ENCODE peak calls at places on chromosome 6, in five cellular contexts. One of them, this sample, is unnamed.

GRCh38 chr6:109527989-109528388 is 45.0 kb upstream of the ZBTB24 start:
- DNase-seq in psoas muscle: no peak
- DNase-seq in astrocyte of the spinal cord: no peak
- DNase-seq in IMR-90: peak; percentile 16
- DNase-seq in GM23338: peak; percentile 66
- DNase-seq in this sample: peak; percentile 39

GRCh38 chr6:164005312-164005711 is 590.8 kb downstream of the QKI start:
- DNase-seq in psoas muscle: no peak
- DNase-seq in astrocyte of the spinal cord: no peak
- DNase-seq in IMR-90: no peak
- DNase-seq in GM23338: no peak
- DNase-seq in this sample: no peak

GRCh38 chr6:166105341-166106075 is 62.1 kb downstream of the TBXT start:
- DNase-seq in psoas muscle: no peak
- DNase-seq in astrocyte of the spinal cord: no peak
- DNase-seq in IMR-90: no peak
- DNase-seq in GM23338: no peak
- DNase-seq in this sample: no peak

GRCh38 chr6:90256698-90257485 is 39.8 kb downstream of the BACH2 start:
- DNase-seq in psoas muscle: no peak
- DNase-seq in astrocyte of the spinal cord: peak; percentile 87
- DNase-seq in IMR-90: peak; percentile 90
- DNase-seq in GM23338: no peak
- DNase-seq in this sample: peak; percentile 48

GRCh38 chr6:115545410-115545986 is 515.2 kb downstream of the FRK start:
- DNase-seq in psoas muscle: no peak
- DNase-seq in astrocyte of the spinal cord: no peak
- DNase-seq in IMR-90: no peak
- DNase-seq in GM23338: peak; percentile 89
- DNase-seq in this sample: no peak

GRCh38 chr6:105207524-105208269 is 27.9 kb upstream of the POPDC3 start:
- DNase-seq in psoas muscle: no peak
- DNase-seq in astrocyte of the spinal cord: peak; percentile 59
- DNase-seq in IMR-90: peak; percentile 73
- DNase-seq in GM23338: no peak
- DNase-seq in this sample: no peak

GRCh38 chr6:11828185-11828897 is 49.7 kb upstream of the ADTRP start:
- DNase-seq in psoas muscle: no peak
- DNase-seq in astrocyte of the spinal cord: no peak
- DNase-seq in IMR-90: peak; percentile 11
- DNase-seq in GM23338: no peak
- DNase-seq in this sample: no peak

GRCh38 chr6:56713285-56713684 is 70.6 kb upstream of the DST start:
- DNase-seq in psoas muscle: peak; percentile 41
- DNase-seq in astrocyte of the spinal cord: peak; percentile 88
- DNase-seq in IMR-90: peak; percentile 89
- DNase-seq in GM23338: no peak
- DNase-seq in this sample: peak; percentile 90

GRCh38 chr6:36386495-36387439 is 702 bp downstream of the ETV7 start:
- DNase-seq in psoas muscle: no peak
- DNase-seq in astrocyte of the spinal cord: peak; percentile 65
- DNase-seq in IMR-90: peak; percentile 67
- DNase-seq in GM23338: peak; percentile 65
- DNase-seq in this sample: peak; percentile 67

GRCh38 chr6:81003156-81003555 is 749.3 kb downstream of the TENT5A start:
- DNase-seq in psoas muscle: no peak
- DNase-seq in astrocyte of the spinal cord: no peak
- DNase-seq in IMR-90: no peak
- DNase-seq in GM23338: no peak
- DNase-seq in this sample: peak; percentile 50

GRCh38 chr6:147961473-147962141 is 381.0 kb upstream of the SASH1 start:
- DNase-seq in psoas muscle: no peak
- DNase-seq in astrocyte of the spinal cord: no peak
- DNase-seq in IMR-90: no peak
- DNase-seq in GM23338: no peak
- DNase-seq in this sample: no peak

GRCh38 chr6:168599769-168600330 is 158.9 kb downstream of the SMOC2 start:
- DNase-seq in psoas muscle: no peak
- DNase-seq in astrocyte of the spinal cord: no peak
- DNase-seq in IMR-90: no peak
- DNase-seq in GM23338: no peak
- DNase-seq in this sample: no peak

GRCh38 chr6:119720160-119720559 is 370.6 kb upstream of the MAN1A1 start:
- DNase-seq in psoas muscle: no peak
- DNase-seq in astrocyte of the spinal cord: no peak
- DNase-seq in IMR-90: peak; percentile 1
- DNase-seq in GM23338: peak; percentile 42
- DNase-seq in this sample: peak; percentile 10

GRCh38 chr6:107936162-107936909 is 21.7 kb downstream of the SEC63 start:
- DNase-seq in psoas muscle: no peak
- DNase-seq in astrocyte of the spinal cord: no peak
- DNase-seq in IMR-90: no peak
- DNase-seq in GM23338: no peak
- DNase-seq in this sample: no peak
- TF ChIP-seq CTCF in psoas muscle: no peak
- TF ChIP-seq CTCF in astrocyte of the spinal cord: no peak
- TF ChIP-seq CTCF in IMR-90: no peak
- TF ChIP-seq CTCF in GM23338: no peak
- TF ChIP-seq CTCF in this sample: no peak

DNA sequence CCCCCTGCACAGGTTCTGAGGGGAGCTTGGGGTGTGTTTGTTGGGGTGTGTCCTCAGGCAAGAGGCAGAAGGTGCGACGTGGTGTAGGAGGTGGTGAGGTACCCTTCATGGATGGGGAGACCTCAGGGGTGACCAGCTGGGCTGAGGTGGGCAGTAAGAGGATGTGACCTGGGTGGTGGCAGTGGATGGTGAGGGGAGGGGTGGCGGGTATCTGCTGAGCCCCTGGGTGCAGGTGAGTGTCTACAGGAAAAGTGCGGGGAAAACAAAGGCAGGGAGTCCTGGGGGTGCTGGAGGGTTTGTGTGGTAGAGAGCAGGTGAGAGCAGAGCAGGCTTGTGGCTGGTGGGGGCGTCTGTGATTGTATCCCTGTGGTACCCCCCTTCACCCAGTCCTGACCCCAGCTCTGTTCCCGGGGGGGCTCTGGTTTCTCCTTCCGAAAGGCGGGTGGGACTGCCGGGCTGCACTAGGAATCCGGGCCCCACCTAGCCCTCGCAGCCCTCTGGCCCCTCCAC is 631 bp downstream of the RAET1L start:
- DNase-seq in psoas muscle: no peak
- DNase-seq in astrocyte of the spinal cord: no peak
- DNase-seq in IMR-90: no peak
- DNase-seq in GM23338: no peak
- DNase-seq in this sample: no peak
- H3K4me3 ChIP-seq in psoas muscle: no peak overlapping the region
- H3K4me3 ChIP-seq in astrocyte of the spinal cord: no peak overlapping the region
- H3K4me3 ChIP-seq in IMR-90: no peak overlapping the region
- H3K4me3 ChIP-seq in GM23338: peak overlapping the region; percentile 62
- H3K4me3 ChIP-seq in this sample: no peak overlapping the region

GRCh38 chr6:125294925-125295324 is 6.8 kb downstream of the HDDC2 start:
- DNase-seq in psoas muscle: no peak
- DNase-seq in astrocyte of the spinal cord: no peak
- DNase-seq in IMR-90: no peak
- DNase-seq in GM23338: no peak
- DNase-seq in this sample: no peak
- TF ChIP-seq CTCF in psoas muscle: no peak
- TF ChIP-seq CTCF in astrocyte of the spinal cord: no peak
- TF ChIP-seq CTCF in IMR-90: no peak
- TF ChIP-seq CTCF in GM23338: no peak
- TF ChIP-seq CTCF in this sample: no peak

GRCh38 chr6:401239-401993 is 9.9 kb downstream of the IRF4 start:
- DNase-seq in psoas muscle: no peak
- DNase-seq in astrocyte of the spinal cord: no peak
- DNase-seq in IMR-90: no peak
- DNase-seq in GM23338: no peak
- DNase-seq in this sample: no peak

GRCh38 chr6:402901-403658 is 11.5 kb downstream of the IRF4 start:
- DNase-seq in psoas muscle: no peak
- DNase-seq in astrocyte of the spinal cord: no peak
- DNase-seq in IMR-90: no peak
- DNase-seq in GM23338: no peak
- DNase-seq in this sample: no peak

GRCh38 chr6:404685-405423 is 13.3 kb downstream of the IRF4 start:
- DNase-seq in psoas muscle: no peak
- DNase-seq in astrocyte of the spinal cord: no peak
- DNase-seq in IMR-90: no peak
- DNase-seq in GM23338: no peak
- DNase-seq in this sample: no peak

GRCh38 chr6:401994-402640 is 10.6 kb downstream of the IRF4 start:
- DNase-seq in psoas muscle: no peak
- DNase-seq in astrocyte of the spinal cord: no peak
- DNase-seq in IMR-90: no peak
- DNase-seq in GM23338: no peak
- DNase-seq in this sample: no peak

DNA sequence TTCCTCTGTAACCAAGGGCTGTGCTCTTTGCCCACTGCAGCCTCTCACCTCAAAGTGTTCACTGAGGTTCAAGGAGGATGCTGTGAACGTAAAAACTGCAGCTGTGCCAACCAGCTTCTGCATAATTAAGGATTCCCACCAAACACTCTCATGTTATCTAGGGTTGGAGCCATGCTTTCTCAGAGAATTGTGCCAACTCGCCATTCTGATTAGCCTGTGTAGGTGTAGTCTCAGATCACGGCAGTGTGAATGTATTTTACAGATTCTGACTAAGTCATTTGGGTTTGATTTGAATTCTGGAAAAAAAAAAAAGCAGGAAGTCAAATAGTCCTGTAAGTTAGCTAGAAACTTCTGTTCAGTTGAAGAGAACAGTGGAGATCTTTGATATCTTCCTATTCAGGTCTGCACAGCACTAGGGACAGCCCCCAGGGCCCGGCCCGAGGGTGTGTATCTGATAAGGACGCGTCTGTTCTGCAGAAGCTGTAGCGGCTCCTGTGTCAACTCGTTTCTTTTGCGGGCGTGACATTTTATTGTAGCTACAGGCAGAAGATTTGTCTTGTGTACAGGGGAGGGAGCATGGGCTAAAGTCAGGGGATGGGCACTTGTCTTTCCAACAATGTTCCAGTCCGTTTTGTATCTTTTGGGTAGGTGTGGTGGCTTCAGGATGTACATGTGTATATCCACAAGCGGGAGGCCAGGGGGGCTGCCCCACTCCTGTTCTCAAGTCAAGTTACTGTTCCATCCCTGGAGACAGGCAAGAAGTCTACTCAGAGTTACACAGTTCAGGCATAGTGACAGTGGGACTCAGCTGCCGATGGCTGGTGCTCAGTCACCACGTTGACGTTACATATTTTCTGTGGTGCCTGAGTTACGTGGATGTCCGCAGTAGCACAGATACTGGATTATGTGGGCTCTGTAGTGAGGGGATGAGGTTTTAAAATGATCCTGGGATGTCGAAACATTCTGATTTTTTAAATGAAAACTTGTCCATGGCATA is 12.4 kb downstream of the IRF4 start:
- DNase-seq in psoas muscle: no peak
- DNase-seq in astrocyte of the spinal cord: no peak
- DNase-seq in IMR-90: no peak
- DNase-seq in GM23338: no peak
- DNase-seq in this sample: no peak
- H3K4me3 ChIP-seq in psoas muscle: no peak overlapping the region
- H3K4me3 ChIP-seq in astrocyte of the spinal cord: no peak overlapping the region
- H3K4me3 ChIP-seq in IMR-90: no peak overlapping the region
- H3K4me3 ChIP-seq in GM23338: no peak overlapping the region
- H3K4me3 ChIP-seq in this sample: no peak overlapping the region

GRCh38 chr6:130047440-130047995 is 29.1 kb downstream of the L3MBTL3 start:
- DNase-seq in psoas muscle: no peak
- DNase-seq in astrocyte of the spinal cord: no peak
- DNase-seq in IMR-90: peak; percentile 7
- DNase-seq in GM23338: no peak
- DNase-seq in this sample: peak; percentile 33
- TF ChIP-seq CTCF in psoas muscle: no peak
- TF ChIP-seq CTCF in astrocyte of the spinal cord: peak; percentile 6
- TF ChIP-seq CTCF in IMR-90: peak; percentile 50
- TF ChIP-seq CTCF in GM23338: no peak
- TF ChIP-seq CTCF in this sample: peak; percentile 23

GRCh38 chr6:41530476-41530875 is 15.7 kb upstream of the FOXP4 start:
- DNase-seq in psoas muscle: no peak
- DNase-seq in astrocyte of the spinal cord: no peak
- DNase-seq in IMR-90: no peak
- DNase-seq in GM23338: no peak
- DNase-seq in this sample: no peak

GRCh38 chr6:41529970-41530369 is 16.2 kb upstream of the FOXP4 start:
- DNase-seq in psoas muscle: no peak
- DNase-seq in astrocyte of the spinal cord: no peak
- DNase-seq in IMR-90: no peak
- DNase-seq in GM23338: no peak
- DNase-seq in this sample: no peak

GRCh38 chr6:41529049-41529448 is 17.1 kb upstream of the FOXP4 start:
- DNase-seq in psoas muscle: no peak
- DNase-seq in astrocyte of the spinal cord: no peak
- DNase-seq in IMR-90: no peak
- DNase-seq in GM23338: no peak
- DNase-seq in this sample: no peak

GRCh38 chr6:41531016-41531415 is 15.2 kb upstream of the FOXP4 start:
- DNase-seq in psoas muscle: no peak
- DNase-seq in astrocyte of the spinal cord: no peak
- DNase-seq in IMR-90: no peak
- DNase-seq in GM23338: no peak
- DNase-seq in this sample: no peak

GRCh38 chr6:41531591-41532582 is 14.3 kb upstream of the FOXP4 start:
- DNase-seq in psoas muscle: no peak
- DNase-seq in astrocyte of the spinal cord: peak; percentile 55
- DNase-seq in IMR-90: peak; percentile 67
- DNase-seq in GM23338: no peak
- DNase-seq in this sample: peak; percentile 46
- H3K4me3 ChIP-seq in psoas muscle: peak overlapping the region; percentile 2
- H3K4me3 ChIP-seq in astrocyte of the spinal cord: no peak overlapping the region
- H3K4me3 ChIP-seq in IMR-90: no peak overlapping the region
- H3K4me3 ChIP-seq in GM23338: no peak overlapping the region
- H3K4me3 ChIP-seq in this sample: no peak overlapping the region

DNA sequence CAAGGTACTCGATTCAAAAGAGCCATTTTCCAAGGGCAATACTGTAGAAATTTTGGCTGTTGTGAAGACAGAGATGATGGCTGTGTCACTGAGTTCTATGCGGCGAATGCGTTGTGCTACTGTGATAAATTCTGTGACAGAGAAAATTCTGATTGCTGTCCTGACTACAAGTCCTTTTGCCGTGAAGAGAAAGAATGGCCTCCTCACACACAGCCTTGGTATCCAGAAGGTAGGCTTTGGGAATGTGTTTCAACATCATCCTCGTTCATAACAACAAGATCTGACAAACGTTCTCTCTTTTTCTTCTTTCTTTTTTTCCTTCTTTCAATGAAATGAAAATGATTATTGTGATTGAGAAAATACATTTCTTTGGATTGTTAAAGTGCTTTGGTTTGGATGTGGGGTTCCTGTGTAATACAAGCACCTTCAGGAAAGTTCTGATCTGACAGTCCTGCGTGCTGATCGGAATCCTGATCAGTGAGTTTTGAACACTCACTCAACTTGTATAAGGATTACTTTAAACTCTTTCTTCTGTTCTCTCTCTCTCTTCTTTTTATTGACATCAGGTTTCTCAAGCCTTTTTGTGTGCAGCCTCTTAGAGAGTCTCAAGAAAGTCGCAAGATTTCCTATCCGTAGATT is 555 bp downstream of the TINAG start:
- DNase-seq in psoas muscle: no peak
- DNase-seq in astrocyte of the spinal cord: no peak
- DNase-seq in IMR-90: no peak
- DNase-seq in GM23338: no peak
- DNase-seq in this sample: no peak
- TF ChIP-seq CTCF in psoas muscle: no peak
- TF ChIP-seq CTCF in astrocyte of the spinal cord: no peak
- TF ChIP-seq CTCF in IMR-90: no peak
- TF ChIP-seq CTCF in GM23338: no peak
- TF ChIP-seq CTCF in this sample: no peak